ENCODE peak calls at places on chromosomes 6 and 20, in ten cellular contexts. T is prostate gland, I is HepG2, S is stomach, Y is HL-60, E is sigmoid colon, A is HCT116, D is H1, P is GM23338, J is GM12892. X is an unnamed sample.

GRCh38 chr20:53736757-53737403 is 143.2 kb upstream of the ZNF217 start:
- DNase-seq in T (no peak), I (no peak), S (no peak), Y (peak), E (no peak), A (no peak), D (no peak), P (peak), J (no peak), X (no peak)

GRCh38 chr20:60035-60918 is 27.2 kb upstream of the DEFB125 start:
- DNase-seq in T (no peak), I (no peak), S (no peak), Y (no peak), E (no peak), A (no peak), D (no peak), P (no peak), J (no peak), X (no peak)

GRCh38 chr6:166772518-166772917 is 145.5 kb upstream of the RPS6KA2 start:
- DNase-seq in T (no peak), I (no peak), S (no peak), Y (no peak), E (no peak), A (no peak), D (peak), P (peak), J (no peak), X (no peak)

GRCh38 chr6:166771701-166772100 is 144.7 kb upstream of the RPS6KA2 start:
- DNase-seq in T (no peak), I (no peak), S (no peak), Y (no peak), E (no peak), A (no peak), D (peak), P (no peak), J (no peak), X (no peak)

GRCh38 chr6:163825033-163825432 is 410.5 kb downstream of the QKI start:
- DNase-seq in T (no peak), I (no peak), S (no peak), Y (no peak), E (no peak), A (no peak), D (no peak), P (no peak), J (no peak), X (no peak)

GRCh38 chr6:42907336-42907735 is 8.5 kb upstream of the PTCRA start:
- DNase-seq in T (no peak), I (no peak), S (no peak), Y (no peak), E (no peak), A (no peak), D (no peak), P (no peak), J (no peak), X (no peak)

GRCh38 chr6:85643530-85644373 is 1.1 kb upstream of the SYNCRIP start:
- DNase-seq in T (peak), I (peak), S (peak), Y (peak), E (peak), A (peak), D (peak), P (peak), J (peak), X (peak)

GRCh38 chr6:161836643-161837448 is 563.0 kb upstream of the AGPAT4 start:
- DNase-seq in T (no peak), I (peak), S (no peak), Y (no peak), E (no peak), A (peak), D (no peak), P (peak), J (no peak), X (no peak)

GRCh38 chr20:45370571-45371204 is 7.4 kb downstream of the TP53TG5 start:
- DNase-seq in T (no peak), I (no peak), S (no peak), Y (no peak), E (no peak), A (no peak), D (no peak), P (no peak), J (no peak), X (no peak)

GRCh38 chr6:21842875-21843274 is 249.3 kb downstream of the SOX4 start:
- DNase-seq in T (no peak), I (no peak), S (no peak), Y (no peak), E (no peak), A (no peak), D (no peak), P (no peak), J (no peak), X (no peak)

GRCh38 chr6:36916159-36916558 is 30.4 kb downstream of the C6orf89 start:
- DNase-seq in T (no peak), I (no peak), S (no peak), Y (no peak), E (no peak), A (no peak), D (no peak), P (no peak), J (no peak), X (no peak)

DNA sequence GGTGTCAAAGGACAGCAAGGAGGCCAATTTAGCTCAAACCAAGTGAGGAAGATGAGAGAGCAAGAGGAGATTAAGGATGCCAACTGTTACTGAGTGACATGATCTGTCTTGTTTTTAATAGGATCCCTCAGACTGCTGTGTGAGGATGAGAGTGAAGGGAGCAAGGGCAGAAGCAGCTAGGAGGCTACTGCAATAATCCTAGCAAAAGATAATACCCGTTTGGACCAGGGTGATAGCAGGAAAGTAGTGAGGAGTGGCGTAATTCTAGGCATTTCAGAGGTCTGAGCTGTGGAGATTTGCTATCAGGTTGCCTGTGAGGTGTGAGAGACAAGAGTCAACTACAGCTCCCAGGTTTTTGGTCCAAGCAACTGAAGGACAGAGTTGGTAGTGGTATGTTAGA is 14.7 kb downstream of the UBE2V1 start:
- DNase-seq in T (no peak), I (no peak), S (no peak), Y (no peak), E (no peak), A (no peak), D (no peak), P (no peak), J (no peak), X (no peak)
- TF ChIP-seq POLR2AphosphoS5 in T (no peak), I (no peak), S (no peak), Y (no peak), E (no peak), A (no peak), D (no peak), P (no peak), J (no peak), X (no peak)

GRCh38 chr20:23626040-23626620 is 11.6 kb downstream of the CST3 start:
- DNase-seq in T (no peak), I (no peak), S (peak), Y (no peak), E (no peak), A (no peak), D (no peak), P (no peak), J (no peak), X (no peak)

GRCh38 chr20:23624307-23624706 is 13.4 kb downstream of the CST3 start:
- DNase-seq in T (no peak), I (peak), S (no peak), Y (no peak), E (no peak), A (no peak), D (no peak), P (no peak), J (no peak), X (no peak)

GRCh38 chr20:23625236-23625964 is 12.4 kb downstream of the CST3 start:
- DNase-seq in T (no peak), I (no peak), S (no peak), Y (no peak), E (no peak), A (no peak), D (no peak), P (no peak), J (no peak), X (no peak)

GRCh38 chr20:23623666-23624065 is 14.1 kb downstream of the CST3 start:
- DNase-seq in T (no peak), I (no peak), S (no peak), Y (no peak), E (no peak), A (no peak), D (no peak), P (no peak), J (no peak), X (no peak)

DNA sequence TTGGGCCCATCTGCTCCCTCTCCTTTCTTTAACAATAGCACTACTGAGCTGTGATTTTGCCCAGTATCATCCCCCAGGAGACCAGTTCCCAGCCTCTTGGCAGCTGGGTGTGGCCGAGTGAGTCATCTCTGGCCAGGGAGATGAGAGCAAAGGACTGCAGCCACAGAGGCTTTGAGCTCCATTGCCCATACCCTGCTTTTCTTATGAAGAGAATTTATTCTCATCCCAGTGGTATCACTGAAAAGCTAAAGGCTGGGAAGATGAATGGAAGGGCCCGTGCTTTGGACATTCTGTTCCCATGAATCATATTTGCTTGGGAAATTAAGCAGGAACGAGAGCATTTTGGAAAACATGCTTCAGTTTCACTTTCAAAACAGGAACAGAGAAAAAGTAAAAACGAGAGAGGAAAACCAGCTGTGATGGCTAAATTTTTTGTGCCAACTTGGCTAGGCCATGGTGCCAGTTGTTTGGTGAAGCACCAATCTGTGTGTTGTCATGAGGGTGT is 14.9 kb downstream of the CST3 start:
- DNase-seq in T (no peak), I (peak), S (peak), Y (no peak), E (peak), A (peak), D (no peak), P (no peak), J (no peak), X (no peak)
- TF ChIP-seq POLR2AphosphoS5 in T (peak), I (no peak), S (peak), Y (no peak), E (peak), A (peak), D (no peak), P (no peak), J (no peak), X (no peak)

GRCh38 chr6:135423649-135424128 is 73.9 kb downstream of the AHI1 start:
- DNase-seq in T (no peak), I (peak), S (no peak), Y (peak), E (no peak), A (peak), D (no peak), P (peak), J (no peak), X (no peak)

GRCh38 chr6:135426833-135427232 is 70.7 kb downstream of the AHI1 start:
- DNase-seq in T (no peak), I (peak), S (no peak), Y (no peak), E (no peak), A (no peak), D (no peak), P (no peak), J (no peak), X (no peak)

GRCh38 chr6:135424385-135424784 is 73.2 kb downstream of the AHI1 start:
- DNase-seq in T (no peak), I (no peak), S (no peak), Y (no peak), E (no peak), A (no peak), D (no peak), P (no peak), J (no peak), X (no peak)

GRCh38 chr6:135428078-135428477 is 69.5 kb downstream of the AHI1 start:
- DNase-seq in T (no peak), I (no peak), S (no peak), Y (no peak), E (no peak), A (no peak), D (no peak), P (no peak), J (no peak), X (no peak)
- TF ChIP-seq POLR2AphosphoS5 in T (no peak), I (no peak), S (no peak), Y (no peak), E (no peak), A (no peak), D (no peak), P (no peak), J (no peak), X (no peak)

GRCh38 chr6:35727935-35728662 is 8.7 kb upstream of the ARMC12 start:
- DNase-seq in T (peak), I (peak), S (peak), Y (peak), E (peak), A (no peak), D (peak), P (peak), J (peak), X (peak)
- TF ChIP-seq POLR2AphosphoS5 in T (peak), I (no peak), S (peak), Y (peak), E (peak), A (peak), D (peak), P (peak), J (peak), X (peak)

DNA sequence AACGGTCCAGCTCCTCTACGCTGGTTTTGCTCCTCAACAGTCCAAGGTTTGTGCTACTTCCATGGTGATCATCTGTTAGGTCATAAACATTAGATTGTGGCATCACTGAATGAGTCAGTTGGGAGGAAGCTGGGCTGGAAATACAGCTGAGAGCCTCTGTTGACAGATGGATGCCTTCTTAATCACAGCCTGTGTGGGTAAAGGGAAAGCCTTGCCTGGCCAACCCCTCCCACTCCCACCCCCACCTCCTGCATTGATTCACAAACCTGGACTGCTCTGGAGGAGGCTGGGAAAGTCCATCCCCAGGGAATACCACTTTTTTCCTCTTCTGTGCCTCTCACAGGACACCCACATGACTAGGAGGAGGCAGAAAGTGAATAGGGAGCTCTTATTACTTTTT is 180.6 kb upstream of the CCN2 start:
- DNase-seq in T (no peak), I (peak), S (no peak), Y (no peak), E (no peak), A (peak), D (no peak), P (peak), J (no peak), X (no peak)
- TF ChIP-seq POLR2AphosphoS5 in T (no peak), I (no peak), S (peak), Y (no peak), E (peak), A (no peak), D (no peak), P (no peak), J (no peak), X (no peak)

GRCh38 chr6:69796627-69797390 is at the start of gene LMBRD1:
- DNase-seq in T (peak), I (peak), S (peak), Y (peak), E (peak), A (peak), D (peak), P (peak), J (peak), X (peak)
- TF ChIP-seq POLR2AphosphoS5 in T (peak), I (peak), S (peak), Y (no peak), E (peak), A (peak), D (peak), P (peak), J (peak), X (peak)

GRCh38 chr6:131954099-131954774 is 3.1 kb upstream of the CCN2 start:
- DNase-seq in T (no peak), I (no peak), S (no peak), Y (no peak), E (no peak), A (no peak), D (no peak), P (no peak), J (no peak), X (no peak)
- TF ChIP-seq POLR2AphosphoS5 in T (no peak), I (no peak), S (no peak), Y (no peak), E (no peak), A (no peak), D (no peak), P (no peak), J (no peak), X (no peak)

GRCh38 chr6:136793348-136793747 is 1.1 kb upstream of the MAP3K5 start:
- DNase-seq in T (no peak), I (no peak), S (no peak), Y (no peak), E (no peak), A (no peak), D (no peak), P (no peak), J (no peak), X (no peak)

GRCh38 chr6:136792945-136793289 is 640 bp upstream of the MAP3K5 start:
- DNase-seq in T (peak), I (peak), S (peak), Y (peak), E (peak), A (peak), D (peak), P (peak), J (peak), X (peak)

GRCh38 chr6:136791296-136792065 is 796 bp downstream of the MAP3K5 start:
- DNase-seq in T (peak), I (no peak), S (peak), Y (peak), E (peak), A (no peak), D (no peak), P (peak), J (no peak), X (peak)

GRCh38 chr6:136790411-136791295 is 1.6 kb downstream of the MAP3K5 start:
- DNase-seq in T (no peak), I (no peak), S (no peak), Y (no peak), E (no peak), A (no peak), D (no peak), P (no peak), J (no peak), X (no peak)

GRCh38 chr6:136792066-136792944 is at the start of gene MAP3K5:
- DNase-seq in T (peak), I (peak), S (peak), Y (peak), E (peak), A (peak), D (peak), P (peak), J (peak), X (peak)
- TF ChIP-seq POLR2AphosphoS5 in T (no peak), I (no peak), S (peak), Y (no peak), E (peak), A (peak), D (no peak), P (peak), J (peak), X (peak)

GRCh38 chr6:27133281-27134227 is 113.9 kb upstream of the PRSS16 start:
- DNase-seq in T (peak), I (peak), S (peak), Y (peak), E (peak), A (peak), D (peak), P (peak), J (no peak), X (peak)
- TF ChIP-seq POLR2AphosphoS5 in T (peak), I (peak), S (peak), Y (peak), E (peak), A (peak), D (peak), P (peak), J (peak), X (peak)

DNA sequence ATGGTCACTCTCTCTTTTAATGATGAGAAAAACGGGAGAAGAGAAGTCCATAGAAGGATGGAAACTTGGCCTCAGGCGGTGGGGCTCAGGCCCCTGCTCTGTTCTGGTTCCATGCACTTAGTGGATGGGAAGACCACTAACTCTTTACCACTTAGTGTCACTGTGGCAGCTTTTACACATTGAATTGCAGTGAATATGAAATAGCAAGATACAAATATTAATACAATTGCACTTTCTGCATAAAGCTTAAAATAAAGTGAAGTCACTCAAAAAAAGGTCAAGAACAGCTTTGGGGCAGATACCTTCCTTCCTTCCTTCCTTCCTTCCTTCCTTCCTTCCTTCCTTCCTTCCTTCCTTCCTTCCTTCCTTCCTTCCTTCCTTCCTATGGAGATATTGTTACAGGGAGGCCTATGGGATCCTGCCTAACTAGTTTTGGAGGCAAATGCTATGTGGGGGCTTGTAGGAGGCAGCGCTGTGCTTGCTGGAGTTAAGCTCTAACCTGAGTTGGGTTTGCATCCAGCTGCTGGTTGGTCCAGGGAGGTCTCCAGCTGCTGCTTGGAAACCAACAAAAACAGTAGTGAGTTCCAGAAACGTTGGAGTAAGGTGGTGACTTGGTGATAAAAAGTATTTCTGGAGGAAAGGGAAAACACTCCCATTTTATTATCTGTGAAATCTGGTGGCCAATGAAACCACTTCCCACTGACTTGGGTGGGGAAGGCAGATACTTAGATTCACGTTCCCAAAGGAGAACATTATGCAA is 62.3 kb upstream of the NKX2-2 start:
- DNase-seq in T (no peak), I (no peak), S (no peak), Y (no peak), E (no peak), A (no peak), D (no peak), P (no peak), J (no peak), X (no peak)
- TF ChIP-seq POLR2AphosphoS5 in T (no peak), I (no peak), S (no peak), Y (no peak), E (no peak), A (no peak), D (no peak), P (no peak), J (no peak), X (no peak)